ENCODE peak calls at places on chromosomes 12 and 14, in five cellular contexts. B is NCI-H1105 treated with DMSO at 0.1 percent for 48 hours, V is SW480, C is WTC11, S is G401. R is an unnamed sample.

GRCh38 chr12:10861366-10861765 is 12.1 kb upstream of the PRR4 start:
- DNase-seq in V (no peak), B (no peak), C (no peak), S (no peak), R (no peak)

GRCh38 chr12:76312314-76312713 is 35.9 kb downstream of the BBS10 start:
- DNase-seq in C (no peak), V (no peak), B (no peak), S (no peak), R (peak; percentile 64)

GRCh38 chr12:31353730-31354708 is 28.1 kb upstream of the SINHCAF start:
- DNase-seq in S (peak; percentile 88), V (no peak), C (no peak), B (peak; percentile 86), R (no peak)

GRCh38 chr12:83136421-83136820 is 449.7 kb downstream of the TMTC2 start:
- DNase-seq in V (no peak), B (no peak), C (no peak), S (no peak), R (no peak)

GRCh38 chr12:108152179-108152538 is 23.1 kb downstream of the WSCD2 start:
- DNase-seq in B (no peak), S (no peak), V (no peak), C (no peak), R (no peak)

GRCh38 chr14:105117257-105117646 is 51.3 kb downstream of the JAG2 start:
- DNase-seq in B (no peak), C (no peak), V (no peak), S (no peak), R (no peak)

GRCh38 chr12:119630223-119630781 is 36.7 kb downstream of the TMEM233 start:
- DNase-seq in S (no peak), V (no peak), C (no peak), B (no peak), R (no peak)

GRCh38 chr12:39032034-39032433 is 126.6 kb upstream of the CPNE8 start:
- DNase-seq in B (no peak), C (no peak), V (no peak), S (no peak), R (no peak)

GRCh38 chr12:3199551-3200031 is 122.4 kb downstream of the TSPAN9 start:
- DNase-seq in V (no peak), C (peak; percentile 52), S (no peak), B (peak; percentile 27), R (peak; percentile 85)

GRCh38 chr12:58491296-58491695 is 429.0 kb downstream of the LRIG3 start:
- DNase-seq in C (no peak), B (no peak), S (no peak), V (no peak), R (no peak)

GRCh38 chr12:106564678-106565329 is 18.0 kb upstream of the RFX4 start:
- DNase-seq in V (no peak), C (no peak), S (no peak), B (no peak), R (no peak)

GRCh38 chr12:122226366-122227222 is 742 bp upstream of the DIABLO start:
- DNase-seq in V (no peak), S (no peak), C (no peak), B (no peak), R (no peak)

GRCh38 chr14:50377671-50378070 is 19.0 kb downstream of the CDKL1 start:
- DNase-seq in C (no peak), B (no peak), V (no peak), S (no peak), R (no peak)

GRCh38 chr12:100489326-100489725 is 15.7 kb downstream of the NR1H4 start:
- DNase-seq in C (no peak), S (no peak), V (no peak), B (no peak), R (no peak)

GRCh38 chr14:75254901-75255300 is 23.7 kb upstream of the FOS start:
- DNase-seq in B (no peak), V (peak; percentile 78), S (no peak), C (no peak), R (no peak)

GRCh38 chr12:49288922-49289555 is 5.9 kb upstream of the PRPH start:
- DNase-seq in B (no peak), V (no peak), C (no peak), S (no peak), R (peak; percentile 59)